ENCODE peak calls at places on chromosomes 2 and 18, in six cellular contexts. G, K, Z, S, J and T are unnamed samples.

GRCh38 chr2:26122633-26123032 is 50.3 kb upstream of the GAREM2 start:
- ATAC-seq in G (peak; percentile 10), K (no peak), Z (no peak), S (no peak), J (no peak), T (no peak)

GRCh38 chr2:164146478-164146877 is 410.7 kb upstream of the FIGN start:
- ATAC-seq in G (no peak), K (no peak), Z (no peak), S (no peak), J (no peak), T (no peak)

GRCh38 chr2:181780159-181781081 is 100.1 kb upstream of the NEUROD1 start:
- ATAC-seq in G (no peak), K (no peak), Z (peak; percentile 81), S (no peak), J (no peak), T (no peak)

GRCh38 chr18:25326231-25327042 is 25.5 kb downstream of the ZNF521 start:
- ATAC-seq in G (no peak), K (peak; percentile 9), Z (no peak), S (peak; percentile 26), J (no peak), T (no peak)

GRCh38 chr18:48902856-48903601 is 47.7 kb downstream of the SMAD7 start:
- ATAC-seq in G (no peak), K (peak; percentile 88), Z (no peak), S (peak; percentile 12), J (peak; percentile 72), T (peak; percentile 24)

GRCh38 chr18:68791801-68792200 is 6.1 kb upstream of the CCDC102B start:
- ATAC-seq in G (no peak), K (no peak), Z (no peak), S (no peak), J (no peak), T (no peak)

GRCh38 chr2:177332041-177332991 is 60.3 kb upstream of the AGPS start:
- ATAC-seq in G (peak; percentile 86), K (peak; percentile 94), Z (peak; percentile 79), S (peak; percentile 87), J (peak; percentile 79), T (peak; percentile 81)

GRCh38 chr18:58375051-58375450 is 253.8 kb downstream of the ALPK2 start:
- ATAC-seq in G (no peak), K (no peak), Z (no peak), S (no peak), J (no peak), T (peak; percentile 12)

GRCh38 chr2:62627667-62628066 is 77.8 kb upstream of the EHBP1 start:
- ATAC-seq in G (no peak), K (no peak), Z (no peak), S (no peak), J (no peak), T (no peak)

GRCh38 chr18:73189718-73190117 is 321.9 kb upstream of the NETO1 start:
- ATAC-seq in G (no peak), K (no peak), Z (no peak), S (no peak), J (no peak), T (no peak)

GRCh38 chr2:19873014-19873413 is 28.8 kb downstream of the TTC32 start:
- ATAC-seq in G (no peak), K (no peak), Z (no peak), S (no peak), J (no peak), T (no peak)

GRCh38 chr2:8680931-8681760 is 710 bp upstream of the ID2 start:
- ATAC-seq in G (peak; percentile 3), K (no peak), Z (peak; percentile 5), S (no peak), J (no peak), T (no peak)

GRCh38 chr2:226701052-226701451 is 98.6 kb downstream of the IRS1 start:
- ATAC-seq in G (no peak), K (no peak), Z (no peak), S (no peak), J (no peak), T (no peak)

GRCh38 chr2:69674301-69674640 is 30.7 kb upstream of the AAK1 start:
- ATAC-seq in G (peak; percentile 7), K (peak; percentile 56), Z (no peak), S (no peak), J (peak; percentile 43), T (no peak)

GRCh38 chr2:207896525-207897295 is 127.0 kb upstream of the FZD5 start:
- ATAC-seq in G (peak; percentile 81), K (no peak), Z (peak; percentile 90), S (no peak), J (no peak), T (no peak)

GRCh38 chr2:171404719-171405118 is 29.1 kb downstream of the METTL8 start:
- ATAC-seq in G (no peak), K (no peak), Z (no peak), S (no peak), J (no peak), T (no peak)

GRCh38 chr2:132902626-132903025 is 232.6 kb upstream of the LYPD1 start:
- ATAC-seq in G (no peak), K (no peak), Z (no peak), S (no peak), J (no peak), T (no peak)

GRCh38 chr2:761384-761783 is 84.2 kb upstream of the TMEM18 start:
- ATAC-seq in G (no peak), K (no peak), Z (no peak), S (no peak), J (no peak), T (no peak)

GRCh38 chr2:203606051-203606450 is 71.0 kb upstream of the RAPH1 start:
- ATAC-seq in G (no peak), K (no peak), Z (no peak), S (no peak), J (no peak), T (no peak)

GRCh38 chr2:204005940-204006721 is 69.6 kb downstream of the ICOS start:
- ATAC-seq in G (no peak), K (no peak), Z (no peak), S (no peak), J (no peak), T (no peak)

GRCh38 chr2:30216157-30216556 is 15.2 kb upstream of the LBH start:
- ATAC-seq in G (no peak), K (no peak), Z (no peak), S (peak; percentile 77), J (no peak), T (no peak)

GRCh38 chr2:25545899-25546298 is 127.5 kb downstream of the DTNB start:
- ATAC-seq in G (no peak), K (no peak), Z (no peak), S (no peak), J (no peak), T (no peak)

GRCh38 chr18:21307578-21307977 is 65.5 kb downstream of the GREB1L start:
- ATAC-seq in G (no peak), K (no peak), Z (no peak), S (no peak), J (no peak), T (no peak)